ENCODE peak calls at places on chromosomes 7 and 10, in eight cellular contexts. T is upper lobe of left lung; S is CD4-positive, alpha-beta memory T cell; F is uterus; N is tibial artery; L is cardiac muscle cell; U is H7; A is right cardiac atrium. J is an unnamed sample.

GRCh38 chr7:44100458-44101303 is 3.5 kb upstream of the AEBP1 start:
- DNase-seq in F (no peak), L (peak; percentile 85), T (no peak), S (no peak), U (no peak), N (peak; percentile 58), A (peak; percentile 76), J (no peak)

GRCh38 chr10:48419714-48420113 is 113.2 kb downstream of the MAPK8 start:
- DNase-seq in T (no peak), F (no peak), A (no peak), L (no peak), N (no peak), U (no peak), S (no peak), J (no peak)

GRCh38 chr7:16051561-16052280 is 365.2 kb upstream of the MEOX2 start:
- DNase-seq in N (no peak), U (no peak), L (peak; percentile 78), S (no peak), F (no peak), A (peak; percentile 43), T (no peak), J (no peak)

GRCh38 chr10:88457680-88458079 is 125.4 kb downstream of the RNLS start:
- DNase-seq in F (no peak), L (no peak), N (no peak), S (no peak), T (no peak), U (no peak), A (no peak), J (no peak)

GRCh38 chr7:11130012-11130411 is 156.3 kb downstream of the PHF14 start:
- DNase-seq in U (no peak), L (peak; percentile 73), A (no peak), S (no peak), N (no peak), T (no peak), F (no peak), J (no peak)

GRCh38 chr7:156607332-156608175 is 33.0 kb upstream of the RNF32 start:
- DNase-seq in F (no peak), T (peak; percentile 85), S (no peak), L (peak; percentile 12), A (peak; percentile 61), N (no peak), U (peak; percentile 70), J (no peak)

GRCh38 chr7:45923290-45923689 is 2.2 kb upstream of the IGFBP3 start:
- DNase-seq in F (peak; percentile 84), A (peak; percentile 92), U (peak; percentile 51), T (peak; percentile 90), N (peak; percentile 74), S (peak; percentile 45), L (peak; percentile 85), J (peak; percentile 58)

GRCh38 chr7:152462995-152463713 is 27.4 kb upstream of the KMT2C start:
- DNase-seq in S (no peak), N (peak; percentile 36), T (no peak), A (no peak), U (no peak), F (peak; percentile 67), L (peak; percentile 76), J (no peak)

GRCh38 chr10:132616170-132616994 is 78.8 kb downstream of the INPP5A start:
- DNase-seq in A (peak; percentile 44), U (peak; percentile 46), T (no peak), L (no peak), F (peak; percentile 14), N (no peak), S (peak; percentile 78), J (no peak)

GRCh38 chr10:102644646-102645387 is 538 bp downstream of the TRIM8 start:
- DNase-seq in N (peak; percentile 85), U (peak; percentile 81), F (peak; percentile 78), L (peak; percentile 75), S (peak; percentile 78), T (peak; percentile 95), A (peak; percentile 94), J (peak; percentile 82)

GRCh38 chr7:44276571-44277101 is 48.8 kb downstream of the CAMK2B start:
- DNase-seq in N (no peak), A (peak; percentile 49), F (no peak), S (no peak), U (no peak), L (no peak), T (peak; percentile 60), J (no peak)

GRCh38 chr10:98041352-98042043 is 11.1 kb upstream of the CRTAC1 start:
- DNase-seq in U (peak; percentile 76), L (peak; percentile 74), N (peak; percentile 51), S (no peak), F (peak; percentile 36), A (peak; percentile 78), T (no peak), J (peak; percentile 46)

GRCh38 chr10:55400075-55400474 is 599.0 kb upstream of the PCDH15 start:
- DNase-seq in F (no peak), A (no peak), S (no peak), N (no peak), U (no peak), L (no peak), T (no peak), J (no peak)

GRCh38 chr10:81116201-81116600 is 578.5 kb downstream of the SH2D4B start:
- DNase-seq in F (no peak), S (no peak), T (no peak), N (no peak), L (no peak), A (no peak), U (no peak), J (no peak)

GRCh38 chr7:15174470-15174869 is 271.9 kb upstream of the DGKB start:
- DNase-seq in A (no peak), U (no peak), N (no peak), L (no peak), F (no peak), T (no peak), S (no peak), J (no peak)

GRCh38 chr7:11579141-11579540 is 252.9 kb downstream of the THSD7A start:
- DNase-seq in U (no peak), S (no peak), T (no peak), F (no peak), A (no peak), L (peak; percentile 11), N (no peak), J (no peak)

GRCh38 chr7:136877509-136877908 is 9.1 kb downstream of the CHRM2 start:
- DNase-seq in U (no peak), N (no peak), T (no peak), L (no peak), A (no peak), S (no peak), F (no peak), J (no peak)

GRCh38 chr10:110077436-110078120 is 69.8 kb downstream of the ADD3 start:
- DNase-seq in A (no peak), L (peak; percentile 79), N (no peak), F (no peak), T (no peak), S (peak; percentile 50), U (no peak), J (no peak)

GRCh38 chr10:3330687-3331086 is 158.1 kb upstream of the PITRM1 start:
- DNase-seq in T (no peak), U (no peak), N (peak; percentile 68), F (no peak), A (no peak), S (no peak), L (peak; percentile 70), J (no peak)

GRCh38 chr7:116772423-116772852 is 89.9 kb upstream of the CAPZA2 start:
- DNase-seq in F (no peak), L (peak; percentile 61), U (no peak), S (no peak), T (no peak), N (no peak), A (no peak), J (no peak)

GRCh38 chr10:101062231-101063161 is 707 bp downstream of the KAZALD1 start:
- DNase-seq in F (peak; percentile 44), S (peak; percentile 47), A (peak; percentile 88), T (peak; percentile 93), L (peak; percentile 59), N (no peak), U (peak; percentile 92), J (no peak)
- H3K4me3 ChIP-seq in F (peak overlapping the region; percentile 87), S (peak overlapping the region; percentile 26), A (peak overlapping the region; percentile 73), T (peak overlapping the region; percentile 70), L (peak overlapping the region; percentile 54), N (peak overlapping the region; percentile 85), U (peak overlapping the region; percentile 65), J (peak overlapping the region; percentile 78)

DNA sequence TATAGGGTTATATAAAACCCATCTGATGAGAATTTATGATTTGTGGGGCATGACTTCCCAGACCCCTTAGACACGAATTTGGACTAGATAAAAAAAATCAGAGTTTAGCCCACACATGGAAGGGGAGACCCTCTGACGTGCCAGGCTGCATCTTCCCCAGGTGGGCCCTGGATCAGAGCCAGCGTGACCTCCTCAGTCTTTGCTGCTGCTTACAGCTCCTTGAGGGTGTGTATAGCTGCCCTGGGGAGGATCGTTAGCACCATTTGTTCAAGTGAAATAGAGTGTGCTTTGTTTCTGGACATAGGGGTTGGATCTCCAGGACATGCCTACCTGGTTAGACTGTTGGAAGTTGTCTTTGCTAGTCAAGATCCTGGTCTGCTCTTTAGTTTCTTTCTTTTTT is 54.2 kb downstream of the DOCK1 start:
- DNase-seq in U (no peak), L (no peak), T (no peak), S (no peak), N (no peak), A (no peak), F (no peak), J (no peak)
- H3K4me3 ChIP-seq in U (no peak overlapping the region), L (no peak overlapping the region), T (no peak overlapping the region), S (no peak overlapping the region), N (no peak overlapping the region), A (no peak overlapping the region), F (no peak overlapping the region), J (no peak overlapping the region)

DNA sequence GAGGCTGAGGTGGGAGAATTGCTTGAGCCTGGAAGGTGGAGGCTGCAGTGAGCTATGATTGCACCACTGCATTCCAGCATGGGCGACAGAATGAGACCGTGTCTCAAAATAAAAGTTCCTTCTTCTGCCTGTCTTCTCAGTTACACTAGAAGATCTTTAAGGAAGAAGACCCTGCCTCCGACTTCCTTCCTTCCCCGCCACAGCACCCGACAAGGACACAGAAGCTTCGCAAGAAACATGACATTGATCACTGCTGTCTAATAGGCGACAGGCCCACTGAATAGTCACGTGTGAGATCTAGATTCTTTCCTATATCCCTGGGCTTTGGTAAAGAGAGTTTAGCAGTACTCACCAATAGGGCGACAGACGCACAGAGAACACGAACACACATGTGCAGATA is 118.2 kb downstream of the PRPF18 start:
- DNase-seq in N (no peak), L (no peak), A (no peak), T (no peak), U (no peak), F (no peak), S (no peak), J (no peak)
- H3K4me3 ChIP-seq in N (no peak overlapping the region), L (no peak overlapping the region), A (no peak overlapping the region), T (peak overlapping the region; percentile 56), U (no peak overlapping the region), F (no peak overlapping the region), S (no peak overlapping the region), J (no peak overlapping the region)

DNA sequence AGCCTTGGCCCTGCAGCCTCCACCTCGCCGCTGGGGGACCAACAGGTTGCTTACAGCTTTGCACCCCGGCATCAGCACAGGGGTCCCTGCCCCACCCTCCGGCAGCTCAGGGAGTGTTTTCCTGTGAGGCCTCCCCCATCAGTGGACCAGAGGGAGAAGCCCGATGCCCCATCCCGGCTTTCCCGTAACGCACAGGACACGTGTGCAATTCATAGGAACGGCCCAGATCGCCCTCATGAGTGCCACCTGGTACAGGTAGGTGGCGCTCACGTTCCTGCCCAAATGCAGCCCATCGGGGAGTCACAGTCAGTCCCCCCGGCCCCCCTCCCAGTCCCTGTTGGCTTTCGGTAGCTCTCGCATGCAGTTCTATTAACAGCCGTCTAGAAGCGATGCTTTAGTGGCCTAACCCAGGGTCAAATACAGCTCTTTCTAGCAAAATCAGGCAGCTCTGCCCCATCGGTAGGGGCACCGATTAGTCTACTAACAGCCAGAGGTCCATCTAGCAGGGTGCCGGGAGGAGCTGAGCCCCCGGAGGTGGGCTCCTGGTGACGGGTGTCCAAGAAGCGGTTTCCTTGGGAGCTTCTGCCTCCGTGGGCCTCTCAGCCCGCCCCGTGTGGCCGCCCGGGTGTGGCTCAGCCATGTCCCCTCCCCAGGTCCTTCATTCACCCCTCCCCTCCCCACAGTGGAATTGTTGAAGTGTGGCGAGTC is 48.4 kb upstream of the GTF2IRD1 start:
- DNase-seq in A (no peak), F (no peak), U (peak; percentile 98), N (peak; percentile 11), T (peak; percentile 63), S (no peak), L (no peak), J (no peak)
- H3K4me3 ChIP-seq in A (no peak overlapping the region), F (no peak overlapping the region), U (no peak overlapping the region), N (no peak overlapping the region), T (no peak overlapping the region), S (no peak overlapping the region), L (no peak overlapping the region), J (no peak overlapping the region)